ENCODE peak calls at places on chromosomes 13 and 19, in four cellular contexts. One of them, this sample, is unnamed.

GRCh38 chr19:35349614-35350521 is 2.2 kb downstream of the FFAR1 start:
- DNase-seq in CD8-positive, alpha-beta T cell: no peak
- DNase-seq in epithelial cell of proximal tubule: no peak
- DNase-seq in glutamatergic neuron: no peak
- DNase-seq in this sample: no peak

GRCh38 chr13:50080158-50080855 is 65.1 kb downstream of the KCNRG start:
- DNase-seq in glutamatergic neuron: peak
- DNase-seq in CD8-positive, alpha-beta T cell: peak
- DNase-seq in epithelial cell of proximal tubule: no peak
- DNase-seq in this sample: peak

GRCh38 chr13:32165791-32166190 is 134.2 kb downstream of the FRY start:
- DNase-seq in epithelial cell of proximal tubule: no peak
- DNase-seq in glutamatergic neuron: no peak
- DNase-seq in CD8-positive, alpha-beta T cell: no peak
- DNase-seq in this sample: no peak

GRCh38 chr19:8585894-8586750 is 8.9 kb upstream of the MYO1F start:
- DNase-seq in CD8-positive, alpha-beta T cell: peak
- DNase-seq in glutamatergic neuron: peak
- DNase-seq in epithelial cell of proximal tubule: no peak
- DNase-seq in this sample: peak

GRCh38 chr19:33392341-33393285 is 19.1 kb downstream of the CEBPG start:
- DNase-seq in CD8-positive, alpha-beta T cell: no peak
- DNase-seq in epithelial cell of proximal tubule: no peak
- DNase-seq in glutamatergic neuron: peak
- DNase-seq in this sample: peak

GRCh38 chr13:48853381-48854102 is 122.2 kb upstream of the FNDC3A start:
- DNase-seq in glutamatergic neuron: no peak
- DNase-seq in CD8-positive, alpha-beta T cell: no peak
- DNase-seq in epithelial cell of proximal tubule: peak
- DNase-seq in this sample: no peak

GRCh38 chr19:28887920-28888618 is 324.9 kb downstream of the UQCRFS1 start:
- DNase-seq in CD8-positive, alpha-beta T cell: no peak
- DNase-seq in epithelial cell of proximal tubule: no peak
- DNase-seq in glutamatergic neuron: no peak
- DNase-seq in this sample: no peak

GRCh38 chr19:50314724-50315700 is 14.2 kb downstream of the KCNC3 start:
- DNase-seq in glutamatergic neuron: peak
- DNase-seq in CD8-positive, alpha-beta T cell: no peak
- DNase-seq in epithelial cell of proximal tubule: no peak
- DNase-seq in this sample: no peak

GRCh38 chr13:112962396-112962795 is 6.6 kb upstream of the MCF2L start:
- DNase-seq in epithelial cell of proximal tubule: no peak
- DNase-seq in CD8-positive, alpha-beta T cell: no peak
- DNase-seq in glutamatergic neuron: no peak
- DNase-seq in this sample: no peak

GRCh38 chr13:90443268-90443667 is 904.2 kb upstream of the MIR17HG start:
- DNase-seq in glutamatergic neuron: no peak
- DNase-seq in epithelial cell of proximal tubule: peak
- DNase-seq in CD8-positive, alpha-beta T cell: no peak
- DNase-seq in this sample: no peak

GRCh38 chr19:44303976-44304568 is 753 bp downstream of the ZNF235 start:
- DNase-seq in epithelial cell of proximal tubule: peak
- DNase-seq in glutamatergic neuron: no peak
- DNase-seq in CD8-positive, alpha-beta T cell: no peak
- DNase-seq in this sample: peak

GRCh38 chr13:67122251-67122650 is 107.9 kb downstream of the PCDH9 start:
- DNase-seq in glutamatergic neuron: no peak
- DNase-seq in epithelial cell of proximal tubule: no peak
- DNase-seq in CD8-positive, alpha-beta T cell: no peak
- DNase-seq in this sample: no peak

GRCh38 chr13:37277435-37278144 is 172.1 kb upstream of the CSNK1A1L start:
- DNase-seq in epithelial cell of proximal tubule: no peak
- DNase-seq in CD8-positive, alpha-beta T cell: no peak
- DNase-seq in glutamatergic neuron: no peak
- DNase-seq in this sample: no peak

GRCh38 chr13:110354715-110355473 is 47.8 kb downstream of the COL4A2 start:
- DNase-seq in glutamatergic neuron: no peak
- DNase-seq in epithelial cell of proximal tubule: no peak
- DNase-seq in CD8-positive, alpha-beta T cell: no peak
- DNase-seq in this sample: no peak

GRCh38 chr19:11578342-11579142 is 1.1 kb upstream of the ACP5 start:
- DNase-seq in epithelial cell of proximal tubule: no peak
- DNase-seq in glutamatergic neuron: peak
- DNase-seq in CD8-positive, alpha-beta T cell: peak
- DNase-seq in this sample: no peak

GRCh38 chr13:60094385-60095088 is 69.2 kb downstream of the DIAPH3 start:
- DNase-seq in CD8-positive, alpha-beta T cell: no peak
- DNase-seq in glutamatergic neuron: no peak
- DNase-seq in epithelial cell of proximal tubule: no peak
- DNase-seq in this sample: no peak

GRCh38 chr13:84037937-84038464 is 155.7 kb upstream of the SLITRK1 start:
- DNase-seq in glutamatergic neuron: no peak
- DNase-seq in CD8-positive, alpha-beta T cell: no peak
- DNase-seq in epithelial cell of proximal tubule: no peak
- DNase-seq in this sample: no peak

GRCh38 chr13:91347996-91348905 is 764 bp downstream of the MIR17HG start:
- DNase-seq in glutamatergic neuron: peak
- DNase-seq in CD8-positive, alpha-beta T cell: peak
- DNase-seq in epithelial cell of proximal tubule: no peak
- DNase-seq in this sample: peak

GRCh38 chr19:6210721-6211600 is 68.8 kb downstream of the MLLT1 start:
- DNase-seq in epithelial cell of proximal tubule: no peak
- DNase-seq in glutamatergic neuron: no peak
- DNase-seq in CD8-positive, alpha-beta T cell: no peak
- DNase-seq in this sample: no peak

GRCh38 chr13:101639711-101640110 is 187.2 kb downstream of the ITGBL1 start:
- DNase-seq in CD8-positive, alpha-beta T cell: no peak
- DNase-seq in glutamatergic neuron: no peak
- DNase-seq in epithelial cell of proximal tubule: no peak
- DNase-seq in this sample: no peak

GRCh38 chr13:80755925-80756324 is 415.0 kb upstream of the SPRY2 start:
- DNase-seq in glutamatergic neuron: no peak
- DNase-seq in CD8-positive, alpha-beta T cell: no peak
- DNase-seq in epithelial cell of proximal tubule: no peak
- DNase-seq in this sample: no peak

GRCh38 chr19:17665058-17665457 is 23.1 kb downstream of the UNC13A start:
- DNase-seq in CD8-positive, alpha-beta T cell: no peak
- DNase-seq in glutamatergic neuron: no peak
- DNase-seq in epithelial cell of proximal tubule: no peak
- DNase-seq in this sample: no peak

GRCh38 chr19:2288010-2288742 is 6.2 kb upstream of the PEAK3 start:
- DNase-seq in CD8-positive, alpha-beta T cell: no peak
- DNase-seq in epithelial cell of proximal tubule: no peak
- DNase-seq in glutamatergic neuron: no peak
- DNase-seq in this sample: peak

GRCh38 chr13:29847501-29847983 is 2.9 kb downstream of the UBL3 start:
- DNase-seq in epithelial cell of proximal tubule: no peak
- DNase-seq in CD8-positive, alpha-beta T cell: no peak
- DNase-seq in glutamatergic neuron: no peak
- DNase-seq in this sample: peak

GRCh38 chr13:51148952-51149573 is 38.0 kb upstream of the C13orf42 start:
- DNase-seq in CD8-positive, alpha-beta T cell: no peak
- DNase-seq in glutamatergic neuron: peak
- DNase-seq in epithelial cell of proximal tubule: peak
- DNase-seq in this sample: peak

GRCh38 chr13:30892966-30893365 is 13.1 kb upstream of the MEDAG start:
- DNase-seq in epithelial cell of proximal tubule: no peak
- DNase-seq in glutamatergic neuron: peak
- DNase-seq in CD8-positive, alpha-beta T cell: no peak
- DNase-seq in this sample: peak

GRCh38 chr13:25581351-25581750 is 209.6 kb downstream of the ATP8A2 start:
- DNase-seq in epithelial cell of proximal tubule: no peak
- DNase-seq in CD8-positive, alpha-beta T cell: no peak
- DNase-seq in glutamatergic neuron: no peak
- DNase-seq in this sample: no peak

GRCh38 chr13:80737513-80737912 is 396.6 kb upstream of the SPRY2 start:
- DNase-seq in glutamatergic neuron: no peak
- DNase-seq in epithelial cell of proximal tubule: no peak
- DNase-seq in CD8-positive, alpha-beta T cell: no peak
- DNase-seq in this sample: peak

GRCh38 chr13:72198967-72199601 is 332.1 kb upstream of the DACH1 start:
- DNase-seq in glutamatergic neuron: no peak
- DNase-seq in CD8-positive, alpha-beta T cell: no peak
- DNase-seq in epithelial cell of proximal tubule: no peak
- DNase-seq in this sample: no peak

GRCh38 chr13:112748947-112749346 is 59.1 kb downstream of the ATP11A start:
- DNase-seq in epithelial cell of proximal tubule: no peak
- DNase-seq in glutamatergic neuron: no peak
- DNase-seq in CD8-positive, alpha-beta T cell: no peak
- DNase-seq in this sample: no peak

GRCh38 chr13:87677334-87678234 is 6.4 kb downstream of the SLITRK5 start:
- DNase-seq in glutamatergic neuron: peak
- DNase-seq in epithelial cell of proximal tubule: no peak
- DNase-seq in CD8-positive, alpha-beta T cell: no peak
- DNase-seq in this sample: peak

GRCh38 chr13:94154362-94154761 is 325.1 kb downstream of the DCT start:
- DNase-seq in CD8-positive, alpha-beta T cell: no peak
- DNase-seq in glutamatergic neuron: no peak
- DNase-seq in epithelial cell of proximal tubule: peak
- DNase-seq in this sample: no peak

GRCh38 chr13:61110804-61111203 is 304.8 kb downstream of the PCDH20 start:
- DNase-seq in CD8-positive, alpha-beta T cell: no peak
- DNase-seq in epithelial cell of proximal tubule: peak
- DNase-seq in glutamatergic neuron: no peak
- DNase-seq in this sample: no peak

GRCh38 chr13:41455725-41456419 is 1.5 kb upstream of the RGCC start:
- DNase-seq in glutamatergic neuron: no peak
- DNase-seq in epithelial cell of proximal tubule: no peak
- DNase-seq in CD8-positive, alpha-beta T cell: no peak
- DNase-seq in this sample: no peak

GRCh38 chr13:74554581-74555290 is 420.5 kb upstream of the KLF12 start:
- DNase-seq in glutamatergic neuron: peak
- DNase-seq in CD8-positive, alpha-beta T cell: no peak
- DNase-seq in epithelial cell of proximal tubule: no peak
- DNase-seq in this sample: peak

GRCh38 chr19:5142725-5143097 is 173.8 kb downstream of the KDM4B start:
- DNase-seq in epithelial cell of proximal tubule: no peak
- DNase-seq in glutamatergic neuron: no peak
- DNase-seq in CD8-positive, alpha-beta T cell: peak
- DNase-seq in this sample: no peak

GRCh38 chr13:49315036-49315565 is 67.4 kb downstream of the CDADC1 start:
- DNase-seq in epithelial cell of proximal tubule: no peak
- DNase-seq in CD8-positive, alpha-beta T cell: no peak
- DNase-seq in glutamatergic neuron: no peak
- DNase-seq in this sample: no peak

GRCh38 chr19:46328079-46328478 is 18.8 kb upstream of the PPP5C start:
- DNase-seq in glutamatergic neuron: no peak
- DNase-seq in CD8-positive, alpha-beta T cell: no peak
- DNase-seq in epithelial cell of proximal tubule: no peak
- DNase-seq in this sample: no peak
- TF ChIP-seq CTCF in glutamatergic neuron: no peak
- TF ChIP-seq CTCF in CD8-positive, alpha-beta T cell: no peak
- TF ChIP-seq CTCF in epithelial cell of proximal tubule: no peak
- TF ChIP-seq CTCF in this sample: no peak

DNA sequence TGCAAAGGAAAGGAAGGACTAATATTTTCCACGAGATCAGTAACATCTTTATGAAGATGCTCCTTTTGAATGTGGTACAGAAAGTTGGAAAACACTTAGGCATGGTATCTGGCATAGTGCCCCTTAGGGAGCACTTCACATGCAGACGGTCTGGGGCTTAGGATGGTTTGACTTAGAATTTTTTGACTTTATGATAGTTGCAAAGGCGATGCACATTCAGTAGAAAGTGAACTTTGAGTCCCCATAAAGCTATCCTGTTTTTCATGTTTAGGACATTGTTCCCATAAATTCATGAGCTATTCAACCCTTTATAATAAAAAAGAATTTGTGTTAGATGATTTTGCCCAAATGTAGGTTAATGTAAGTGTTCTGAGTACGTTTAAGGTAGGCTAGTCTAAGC is 3.3 kb upstream of the HNRNPA1L2 start:
- DNase-seq in epithelial cell of proximal tubule: no peak
- DNase-seq in CD8-positive, alpha-beta T cell: no peak
- DNase-seq in glutamatergic neuron: no peak
- DNase-seq in this sample: no peak
- TF ChIP-seq CTCF in epithelial cell of proximal tubule: no peak
- TF ChIP-seq CTCF in CD8-positive, alpha-beta T cell: no peak
- TF ChIP-seq CTCF in glutamatergic neuron: no peak
- TF ChIP-seq CTCF in this sample: no peak

DNA sequence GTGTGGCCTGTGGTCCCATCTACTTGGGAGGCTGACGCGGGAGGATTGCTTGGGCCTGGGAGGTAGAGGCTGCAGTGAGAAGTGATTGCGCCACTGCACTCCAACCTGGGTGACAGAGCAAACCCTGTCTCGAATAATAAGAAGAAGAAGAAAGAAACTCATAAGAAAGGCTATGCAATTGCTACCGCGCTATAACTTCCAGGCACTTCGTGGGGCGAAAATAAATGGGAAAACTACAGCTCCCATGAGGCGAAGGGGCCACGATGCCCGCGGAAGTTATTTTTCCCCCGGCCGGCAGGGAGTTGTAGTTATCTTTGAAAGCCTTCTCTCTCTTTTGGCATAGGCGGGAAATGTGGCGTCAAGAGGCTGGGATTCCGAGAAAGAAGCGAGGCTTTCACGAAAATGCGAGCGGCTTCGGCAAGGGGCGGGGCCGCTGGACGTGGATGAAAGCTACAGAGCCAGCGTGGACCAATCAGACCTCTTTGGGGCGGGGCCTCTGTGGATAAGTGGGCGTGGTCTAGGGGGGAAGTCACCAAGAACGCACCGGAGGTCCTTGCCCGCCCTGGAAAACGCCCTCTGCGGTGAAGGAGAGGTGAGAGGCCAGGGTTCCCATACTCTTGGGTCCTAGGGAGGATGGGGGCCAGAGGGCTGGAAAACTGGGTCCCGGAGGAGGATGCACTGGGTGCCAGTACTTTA is at the start of gene NUCB1:
- DNase-seq in CD8-positive, alpha-beta T cell: peak
- DNase-seq in glutamatergic neuron: peak
- DNase-seq in epithelial cell of proximal tubule: peak
- DNase-seq in this sample: peak
- TF ChIP-seq CTCF in CD8-positive, alpha-beta T cell: no peak
- TF ChIP-seq CTCF in glutamatergic neuron: no peak
- TF ChIP-seq CTCF in epithelial cell of proximal tubule: peak
- TF ChIP-seq CTCF in this sample: peak

DNA sequence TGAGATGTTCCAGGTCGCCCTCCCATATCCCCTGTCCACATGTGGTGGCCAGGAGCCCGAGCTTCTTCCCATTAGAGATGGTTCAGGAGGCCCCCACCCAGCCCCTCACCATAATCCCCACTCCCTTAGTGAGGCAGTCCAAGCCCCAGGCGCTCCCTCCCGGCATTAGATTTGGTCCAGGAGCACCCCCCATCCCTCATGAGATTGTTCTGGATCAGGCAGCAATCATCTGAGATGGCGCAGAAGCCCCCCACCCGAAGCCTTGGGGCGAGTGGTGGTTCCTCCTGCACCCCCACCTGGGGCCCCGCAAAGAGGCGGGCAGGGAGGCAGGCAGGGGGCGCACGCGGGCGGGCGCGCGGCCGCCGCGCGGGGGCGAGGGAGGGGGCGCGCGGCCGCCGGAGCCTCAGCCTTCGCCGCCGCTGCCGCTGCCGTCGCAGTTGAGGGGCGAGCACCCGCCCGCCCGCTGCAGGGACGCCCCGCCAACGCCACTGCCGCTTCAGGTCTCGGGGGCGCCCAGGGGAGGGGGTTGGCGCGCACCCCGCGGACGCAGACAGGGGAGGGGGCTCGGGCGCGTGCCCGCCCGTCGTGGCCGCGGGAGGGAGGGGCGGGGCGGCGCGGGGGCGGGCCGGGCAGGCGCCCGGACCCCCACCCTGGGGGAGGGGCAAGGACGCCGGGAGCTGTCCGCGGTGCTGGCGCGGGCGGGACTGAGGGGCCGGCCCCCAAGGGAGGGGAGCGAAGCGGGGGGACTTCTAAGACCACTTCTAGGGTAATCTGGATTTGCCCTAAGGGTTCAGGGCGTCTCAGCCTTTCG is 46.4 kb upstream of the SHKBP1 start:
- DNase-seq in CD8-positive, alpha-beta T cell: no peak
- DNase-seq in epithelial cell of proximal tubule: no peak
- DNase-seq in glutamatergic neuron: peak
- DNase-seq in this sample: peak
- TF ChIP-seq CTCF in CD8-positive, alpha-beta T cell: no peak
- TF ChIP-seq CTCF in epithelial cell of proximal tubule: peak
- TF ChIP-seq CTCF in glutamatergic neuron: peak
- TF ChIP-seq CTCF in this sample: peak